ENCODE peak calls at places on chromosomes 3 and 15, in six cellular contexts. U, S, G, L, A and M are unnamed samples.

GRCh38 chr15:82045179-82045891 is 483 bp downstream of the MEX3B start:
- DNase-seq in U (no peak), A (no peak), L (peak; percentile 26), S (peak; percentile 64), G (peak; percentile 35), M (peak; percentile 55)

GRCh38 chr3:195555110-195555509 is 12.0 kb upstream of the PPP1R2 start:
- DNase-seq in G (no peak), L (no peak), A (no peak), S (no peak), U (no peak), M (no peak)

GRCh38 chr3:152909180-152909883 is 74.4 kb downstream of the P2RY1 start:
- DNase-seq in L (no peak), G (no peak), U (no peak), A (no peak), S (peak; percentile 27), M (peak; percentile 12)

GRCh38 chr3:46660003-46660402 is 33.5 kb downstream of the ALS2CL start:
- DNase-seq in A (no peak), U (no peak), S (peak; percentile 4), G (no peak), L (peak; percentile 41), M (no peak)

GRCh38 chr3:170806676-170807075 is 63.3 kb downstream of the RPL22L1 start:
- DNase-seq in G (no peak), S (no peak), U (no peak), L (no peak), A (no peak), M (no peak)

GRCh38 chr15:43488790-43489585 is 4.0 kb downstream of the TP53BP1 start:
- DNase-seq in G (no peak), L (no peak), U (no peak), A (no peak), S (no peak), M (no peak)

GRCh38 chr3:114214542-114215341 is 22.6 kb downstream of the ZNF80 start:
- DNase-seq in S (no peak), G (no peak), L (no peak), U (no peak), A (no peak), M (no peak)

GRCh38 chr3:121529308-121529707 is 16.5 kb downstream of the POLQ start:
- DNase-seq in A (no peak), U (no peak), G (no peak), S (peak; percentile 67), L (no peak), M (peak; percentile 30)

GRCh38 chr3:188646592-188646991 is 492.6 kb downstream of the LPP start:
- DNase-seq in A (peak; percentile 83), U (no peak), G (no peak), S (peak; percentile 5), L (peak; percentile 20), M (peak; percentile 23)

GRCh38 chr3:149442845-149443544 is 31.5 kb upstream of the TM4SF4 start:
- DNase-seq in U (no peak), L (peak; percentile 61), A (peak; percentile 13), S (peak; percentile 60), G (no peak), M (no peak)

GRCh38 chr3:100257601-100258000 is 3.2 kb upstream of the TBC1D23 start:
- DNase-seq in U (no peak), L (peak; percentile 54), A (no peak), G (no peak), S (peak; percentile 17), M (no peak)

GRCh38 chr3:16173696-16174355 is 654 bp upstream of the GALNT15 start:
- DNase-seq in S (peak; percentile 52), G (no peak), L (no peak), A (no peak), U (no peak), M (no peak)

GRCh38 chr3:55854395-55854994 is 367.4 kb upstream of the WNT5A start:
- DNase-seq in A (no peak), U (no peak), S (no peak), L (no peak), G (no peak), M (peak; percentile 21)

GRCh38 chr3:88195951-88196434 is 46.2 kb downstream of the C3orf38 start:
- DNase-seq in U (no peak), A (no peak), L (peak; percentile 11), G (no peak), S (no peak), M (no peak)

GRCh38 chr3:194275721-194276120 is 75.4 kb downstream of the CPN2 start:
- DNase-seq in L (no peak), U (no peak), G (no peak), A (no peak), S (no peak), M (no peak)

GRCh38 chr3:115615001-115615447 is 8.3 kb upstream of the GAP43 start:
- DNase-seq in L (peak; percentile 80), G (no peak), A (no peak), S (no peak), U (no peak), M (peak; percentile 17)

GRCh38 chr3:24192469-24193056 is 247.5 kb downstream of the NR1D2 start:
- DNase-seq in G (no peak), L (no peak), A (no peak), U (no peak), S (no peak), M (no peak)

GRCh38 chr15:27573800-27574485 is 525.2 kb downstream of the OCA2 start:
- DNase-seq in U (no peak), S (no peak), G (no peak), L (no peak), A (no peak), M (no peak)

GRCh38 chr15:66078196-66078928 is 175.2 kb downstream of the MEGF11 start:
- DNase-seq in S (no peak), L (no peak), A (no peak), U (no peak), G (no peak), M (no peak)